ENCODE peak calls at places on chromosomes 12 and 14, in seven cellular contexts. One of them, this sample, is unnamed.
A peak's percentile ranks its signal among the peaks of the same experiment; 100 is the strongest.

GRCh38 chr12:3622021-3622731 is 130.7 kb downstream of the CRACR2A start:
- DNase-seq in mucosa of gallbladder: no peak
- DNase-seq in stimulated activated CD4-positive, alpha-beta T cell treated with anti-CD3 and anti-CD28 coated beads, Interleukin-15, amount 100 ng/mL, for 24 hours: no peak
- DNase-seq in effector CD4-positive, alpha-beta T cell: no peak
- DNase-seq in CD14-positive monocyte: peak; percentile 13
- DNase-seq in HCEC 1CT: no peak
- DNase-seq in D341Med: no peak
- DNase-seq in this sample: no peak

GRCh38 chr12:50642035-50642451 is 121.9 kb upstream of the ATF1 start:
- DNase-seq in CD14-positive monocyte: no peak
- DNase-seq in stimulated activated CD4-positive, alpha-beta T cell treated with anti-CD3 and anti-CD28 coated beads, Interleukin-15, amount 100 ng/mL, for 24 hours: no peak
- DNase-seq in HCEC 1CT: peak; percentile 39
- DNase-seq in D341Med: no peak
- DNase-seq in effector CD4-positive, alpha-beta T cell: no peak
- DNase-seq in mucosa of gallbladder: no peak
- DNase-seq in this sample: no peak

GRCh38 chr14:33943081-33943480 is 7.8 kb downstream of the EGLN3 start:
- DNase-seq in effector CD4-positive, alpha-beta T cell: no peak
- DNase-seq in HCEC 1CT: no peak
- DNase-seq in CD14-positive monocyte: no peak
- DNase-seq in D341Med: peak; percentile 63
- DNase-seq in mucosa of gallbladder: peak; percentile 87
- DNase-seq in stimulated activated CD4-positive, alpha-beta T cell treated with anti-CD3 and anti-CD28 coated beads, Interleukin-15, amount 100 ng/mL, for 24 hours: no peak
- DNase-seq in this sample: no peak

GRCh38 chr12:51926718-51927117 is 19.4 kb downstream of the ACVRL1 start:
- DNase-seq in D341Med: peak; percentile 70
- DNase-seq in mucosa of gallbladder: no peak
- DNase-seq in stimulated activated CD4-positive, alpha-beta T cell treated with anti-CD3 and anti-CD28 coated beads, Interleukin-15, amount 100 ng/mL, for 24 hours: peak; percentile 68
- DNase-seq in effector CD4-positive, alpha-beta T cell: peak; percentile 25
- DNase-seq in HCEC 1CT: peak; percentile 26
- DNase-seq in CD14-positive monocyte: no peak
- DNase-seq in this sample: no peak

GRCh38 chr12:123160801-123161487 is 10.1 kb upstream of the PITPNM2 start:
- DNase-seq in HCEC 1CT: no peak
- DNase-seq in D341Med: no peak
- DNase-seq in mucosa of gallbladder: no peak
- DNase-seq in effector CD4-positive, alpha-beta T cell: no peak
- DNase-seq in CD14-positive monocyte: no peak
- DNase-seq in stimulated activated CD4-positive, alpha-beta T cell treated with anti-CD3 and anti-CD28 coated beads, Interleukin-15, amount 100 ng/mL, for 24 hours: no peak
- DNase-seq in this sample: no peak

GRCh38 chr14:90968025-90968424 is 92.4 kb downstream of the RPS6KA5 start:
- DNase-seq in D341Med: no peak
- DNase-seq in CD14-positive monocyte: no peak
- DNase-seq in HCEC 1CT: peak; percentile 11
- DNase-seq in effector CD4-positive, alpha-beta T cell: no peak
- DNase-seq in stimulated activated CD4-positive, alpha-beta T cell treated with anti-CD3 and anti-CD28 coated beads, Interleukin-15, amount 100 ng/mL, for 24 hours: no peak
- DNase-seq in mucosa of gallbladder: no peak
- DNase-seq in this sample: no peak

GRCh38 chr12:102496571-102496970 is 16.2 kb upstream of the IGF1 start:
- DNase-seq in effector CD4-positive, alpha-beta T cell: no peak
- DNase-seq in mucosa of gallbladder: no peak
- DNase-seq in HCEC 1CT: no peak
- DNase-seq in stimulated activated CD4-positive, alpha-beta T cell treated with anti-CD3 and anti-CD28 coated beads, Interleukin-15, amount 100 ng/mL, for 24 hours: no peak
- DNase-seq in CD14-positive monocyte: no peak
- DNase-seq in D341Med: no peak
- DNase-seq in this sample: no peak

GRCh38 chr12:49446571-49446970 is 79.3 kb downstream of the SPATS2 start:
- DNase-seq in effector CD4-positive, alpha-beta T cell: no peak
- DNase-seq in stimulated activated CD4-positive, alpha-beta T cell treated with anti-CD3 and anti-CD28 coated beads, Interleukin-15, amount 100 ng/mL, for 24 hours: no peak
- DNase-seq in HCEC 1CT: no peak
- DNase-seq in CD14-positive monocyte: no peak
- DNase-seq in mucosa of gallbladder: no peak
- DNase-seq in D341Med: peak; percentile 58
- DNase-seq in this sample: no peak

GRCh38 chr14:91315844-91316267 is 71.4 kb upstream of the GPR68 start:
- DNase-seq in mucosa of gallbladder: no peak
- DNase-seq in stimulated activated CD4-positive, alpha-beta T cell treated with anti-CD3 and anti-CD28 coated beads, Interleukin-15, amount 100 ng/mL, for 24 hours: peak; percentile 89
- DNase-seq in HCEC 1CT: no peak
- DNase-seq in effector CD4-positive, alpha-beta T cell: peak; percentile 80
- DNase-seq in D341Med: no peak
- DNase-seq in CD14-positive monocyte: peak; percentile 67
- DNase-seq in this sample: peak; percentile 94

GRCh38 chr12:92696240-92696639 is 6.5 kb upstream of the PLEKHG7 start:
- DNase-seq in mucosa of gallbladder: peak; percentile 34
- DNase-seq in HCEC 1CT: peak; percentile 32
- DNase-seq in D341Med: no peak
- DNase-seq in stimulated activated CD4-positive, alpha-beta T cell treated with anti-CD3 and anti-CD28 coated beads, Interleukin-15, amount 100 ng/mL, for 24 hours: no peak
- DNase-seq in effector CD4-positive, alpha-beta T cell: no peak
- DNase-seq in CD14-positive monocyte: no peak
- DNase-seq in this sample: no peak

GRCh38 chr14:85856430-85856829 is 326.5 kb downstream of the FLRT2 start:
- DNase-seq in stimulated activated CD4-positive, alpha-beta T cell treated with anti-CD3 and anti-CD28 coated beads, Interleukin-15, amount 100 ng/mL, for 24 hours: no peak
- DNase-seq in effector CD4-positive, alpha-beta T cell: no peak
- DNase-seq in CD14-positive monocyte: no peak
- DNase-seq in D341Med: no peak
- DNase-seq in HCEC 1CT: peak; percentile 9
- DNase-seq in mucosa of gallbladder: no peak
- DNase-seq in this sample: no peak

This sample was measured in spleen.